ENCODE peak calls at places on chromosomes 16 and 17, in four cellular contexts. One of them, this sample, is unnamed.

GRCh38 chr17:80261159-80261894 is 675 bp downstream of the RNF213 start:
- DNase-seq in left lung: peak
- DNase-seq in WTC11: peak
- DNase-seq in B cell: peak
- DNase-seq in this sample: no peak

GRCh38 chr16:70725024-70725911 is 39.4 kb upstream of the MTSS2 start:
- DNase-seq in WTC11: no peak
- DNase-seq in left lung: peak
- DNase-seq in B cell: no peak
- DNase-seq in this sample: no peak

GRCh38 chr17:52027620-52028019 is 130.9 kb downstream of the CA10 start:
- DNase-seq in B cell: no peak
- DNase-seq in left lung: no peak
- DNase-seq in WTC11: no peak
- DNase-seq in this sample: no peak

GRCh38 chr16:87836844-87837581 is 32.3 kb downstream of the SLC7A5 start:
- DNase-seq in B cell: no peak
- DNase-seq in WTC11: no peak
- DNase-seq in left lung: no peak
- DNase-seq in this sample: no peak

GRCh38 chr16:69399361-69399760 is 13.6 kb upstream of the TERF2 start:
- DNase-seq in left lung: no peak
- DNase-seq in WTC11: no peak
- DNase-seq in B cell: no peak
- DNase-seq in this sample: no peak

GRCh38 chr16:80948886-80949502 is 57.7 kb downstream of the CMC2 start:
- DNase-seq in B cell: peak
- DNase-seq in left lung: no peak
- DNase-seq in WTC11: peak
- DNase-seq in this sample: no peak

GRCh38 chr17:58338454-58338841 is 9.9 kb upstream of the TSPOAP1 start:
- DNase-seq in B cell: no peak
- DNase-seq in WTC11: no peak
- DNase-seq in left lung: no peak
- DNase-seq in this sample: no peak

GRCh38 chr17:35801583-35802224 is 6.3 kb upstream of the MMP28 start:
- DNase-seq in left lung: no peak
- DNase-seq in B cell: peak
- DNase-seq in WTC11: no peak
- DNase-seq in this sample: no peak

GRCh38 chr16:11257131-11257938 is 1.3 kb upstream of the SOCS1 start:
- DNase-seq in B cell: peak
- DNase-seq in left lung: peak
- DNase-seq in WTC11: peak
- DNase-seq in this sample: peak

GRCh38 chr16:79598341-79599181 is 2.0 kb downstream of the MAF start:
- DNase-seq in left lung: peak
- DNase-seq in WTC11: peak
- DNase-seq in B cell: peak
- DNase-seq in this sample: no peak

GRCh38 chr16:4610011-4611005 is 4.4 kb downstream of the UBALD1 start:
- DNase-seq in B cell: no peak
- DNase-seq in WTC11: no peak
- DNase-seq in left lung: no peak
- DNase-seq in this sample: no peak

GRCh38 chr16:30092373-30093010 is 768 bp upstream of the TBX6 start:
- DNase-seq in WTC11: peak
- DNase-seq in left lung: peak
- DNase-seq in B cell: peak
- DNase-seq in this sample: peak

DNA sequence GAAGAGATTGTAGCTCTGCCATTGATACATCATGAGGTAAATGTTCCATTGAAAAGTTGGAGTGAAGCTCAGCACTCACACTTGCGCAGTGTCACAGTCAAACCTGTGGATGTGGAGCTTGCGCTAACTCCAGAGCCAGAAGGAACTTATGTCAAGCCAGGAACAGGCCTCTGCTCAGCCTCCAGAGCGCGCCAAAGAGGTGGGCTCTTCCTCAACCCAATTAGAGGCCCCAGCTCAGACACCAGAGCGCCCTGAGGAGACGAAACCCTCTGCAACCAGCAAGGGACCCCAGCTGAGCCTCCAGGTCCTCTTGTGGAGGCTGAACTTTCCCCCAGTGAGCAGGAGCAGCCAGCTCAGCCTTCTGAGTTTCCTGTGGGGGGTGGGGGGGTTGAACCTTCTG is 61.5 kb upstream of the FBXO47 start:
- DNase-seq in WTC11: no peak
- DNase-seq in B cell: no peak
- DNase-seq in left lung: no peak
- DNase-seq in this sample: no peak
- TF ChIP-seq CTCF in WTC11: no peak
- TF ChIP-seq CTCF in B cell: no peak
- TF ChIP-seq CTCF in left lung: no peak
- TF ChIP-seq CTCF in this sample: no peak

DNA sequence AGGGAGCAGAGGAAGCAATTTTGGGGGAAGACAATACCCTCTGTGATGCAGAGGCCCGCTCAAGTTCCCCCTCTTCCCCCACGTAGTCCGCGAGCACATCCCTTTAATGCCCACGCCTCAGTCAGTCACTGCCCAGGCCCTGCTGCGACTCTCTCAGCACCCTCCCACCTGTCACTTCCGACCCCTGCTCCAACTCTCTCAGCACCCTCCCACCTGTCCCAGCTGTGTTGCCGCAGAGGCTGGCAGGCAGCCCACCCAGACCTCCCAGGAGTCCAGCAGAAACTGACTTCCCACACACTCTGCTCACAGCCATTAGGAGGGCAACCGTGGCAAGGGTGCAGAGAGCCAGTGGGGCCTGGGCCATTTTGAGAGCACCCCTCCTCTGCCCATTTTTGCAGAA is 92.7 kb downstream of the WSCD1 start:
- DNase-seq in B cell: no peak
- DNase-seq in WTC11: no peak
- DNase-seq in left lung: no peak
- DNase-seq in this sample: no peak
- TF ChIP-seq CTCF in B cell: no peak
- TF ChIP-seq CTCF in WTC11: no peak
- TF ChIP-seq CTCF in left lung: no peak
- TF ChIP-seq CTCF in this sample: no peak

GRCh38 chr17:42026821-42027539 is 7.1 kb downstream of the NKIRAS2 start:
- DNase-seq in left lung: no peak
- DNase-seq in WTC11: no peak
- DNase-seq in B cell: no peak
- DNase-seq in this sample: peak
- TF ChIP-seq CTCF in left lung: no peak
- TF ChIP-seq CTCF in WTC11: no peak
- TF ChIP-seq CTCF in B cell: no peak
- TF ChIP-seq CTCF in this sample: no peak

GRCh38 chr16:23469814-23470213 is 16.8 kb upstream of the COG7 start:
- DNase-seq in WTC11: no peak
- DNase-seq in B cell: no peak
- DNase-seq in left lung: no peak
- DNase-seq in this sample: no peak

GRCh38 chr16:23465179-23465578 is 12.2 kb upstream of the COG7 start:
- DNase-seq in B cell: no peak
- DNase-seq in WTC11: no peak
- DNase-seq in left lung: no peak
- DNase-seq in this sample: no peak

GRCh38 chr16:23464196-23464595 is 11.2 kb upstream of the COG7 start:
- DNase-seq in left lung: no peak
- DNase-seq in B cell: no peak
- DNase-seq in WTC11: no peak
- DNase-seq in this sample: no peak

DNA sequence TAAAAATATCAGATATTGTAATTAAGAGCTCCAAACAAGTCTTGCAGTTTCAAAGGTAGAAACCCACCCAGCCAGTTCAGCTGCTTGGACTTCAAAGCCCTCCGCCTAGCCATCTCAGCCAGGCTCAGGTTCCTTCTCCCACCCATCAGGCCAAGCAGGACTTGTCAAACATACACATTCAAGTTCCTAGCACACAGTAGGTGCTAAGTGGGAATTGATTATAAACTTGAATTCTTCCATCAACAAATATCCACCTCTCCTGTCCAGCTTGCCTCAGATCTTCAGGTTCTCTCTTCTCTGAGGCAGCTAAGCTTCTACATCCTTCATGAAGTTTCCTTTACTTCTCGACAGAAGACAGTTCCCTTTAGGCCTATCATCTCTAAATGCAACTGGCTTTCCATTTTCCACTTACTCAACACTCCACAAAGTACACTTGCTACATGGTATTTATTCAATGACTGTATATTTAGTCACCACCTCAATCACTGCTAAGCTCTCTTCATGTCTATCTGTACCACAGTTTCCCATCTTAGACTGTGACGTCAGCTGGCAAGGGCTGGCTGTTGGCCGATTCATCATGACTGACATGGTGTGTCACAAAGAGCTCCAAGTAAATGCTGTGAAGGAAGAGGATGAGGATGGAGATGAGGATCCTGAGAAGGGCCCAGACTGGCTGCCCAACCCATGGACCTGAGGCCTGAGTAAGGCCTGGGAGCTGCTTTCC is 13.3 kb upstream of the COG7 start:
- DNase-seq in B cell: no peak
- DNase-seq in WTC11: no peak
- DNase-seq in left lung: no peak
- DNase-seq in this sample: no peak
- TF ChIP-seq CTCF in B cell: no peak
- TF ChIP-seq CTCF in WTC11: no peak
- TF ChIP-seq CTCF in left lung: no peak
- TF ChIP-seq CTCF in this sample: no peak

DNA sequence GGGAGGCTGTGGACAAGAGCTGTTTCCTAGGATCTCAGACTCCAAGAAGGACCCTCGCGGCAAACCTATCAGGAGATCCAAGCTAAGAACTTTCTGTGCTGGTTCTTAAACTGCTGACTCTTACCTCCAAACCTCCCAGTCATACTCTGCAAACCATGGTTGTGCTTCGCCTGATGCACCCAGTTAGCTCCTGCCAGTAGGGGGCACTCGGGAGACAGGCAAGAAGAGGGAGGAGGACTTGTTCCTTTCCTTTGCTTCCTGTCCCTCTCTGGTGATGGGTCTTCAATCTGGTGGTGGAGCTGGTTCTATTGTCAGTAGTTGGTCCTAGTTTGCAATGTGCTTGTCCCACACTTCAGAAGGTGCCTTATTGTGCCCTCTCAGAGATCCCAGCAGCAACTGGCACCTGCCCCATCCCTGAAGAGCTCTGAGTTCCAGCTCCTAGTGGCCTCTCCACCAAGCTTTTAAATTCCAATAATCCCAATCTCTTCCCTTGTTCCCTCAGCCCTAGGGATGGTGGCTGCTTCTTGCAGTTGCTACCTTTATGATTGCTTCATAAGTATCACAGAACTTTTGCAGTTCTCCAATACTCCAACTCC is 113.5 kb upstream of the RPL38 start:
- DNase-seq in left lung: peak
- DNase-seq in B cell: peak
- DNase-seq in WTC11: peak
- DNase-seq in this sample: peak
- TF ChIP-seq CTCF in left lung: peak
- TF ChIP-seq CTCF in B cell: peak
- TF ChIP-seq CTCF in WTC11: peak
- TF ChIP-seq CTCF in this sample: peak

DNA sequence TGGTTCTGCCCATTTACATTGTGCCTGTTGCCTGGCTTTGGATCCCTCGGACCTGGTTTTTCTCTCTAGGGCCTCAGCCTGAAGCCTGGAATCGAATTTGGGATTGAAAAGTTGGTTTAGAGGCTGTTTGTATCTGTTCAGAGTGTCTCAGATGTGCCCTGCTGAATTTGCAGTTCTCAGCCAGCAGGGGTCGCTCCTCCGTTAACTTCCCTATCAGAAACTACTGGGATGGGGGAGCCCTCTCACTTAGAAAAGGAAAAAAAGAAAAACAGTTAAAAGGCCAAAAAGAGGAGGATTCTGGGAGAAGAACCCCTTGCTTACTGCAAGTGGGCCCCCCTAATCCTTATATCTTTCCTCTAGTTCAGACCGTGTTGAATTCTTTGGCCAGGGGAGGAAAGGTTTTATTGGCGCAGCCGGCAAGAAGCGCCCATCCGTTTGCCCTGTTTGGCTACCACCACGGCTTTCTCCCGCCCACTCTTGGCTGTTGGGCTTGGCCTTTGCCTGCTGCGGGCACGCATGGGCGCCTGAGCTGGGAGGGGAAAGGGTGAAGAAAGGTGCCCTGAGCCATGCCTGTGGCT is 8.7 kb downstream of the FZD2 start:
- DNase-seq in left lung: no peak
- DNase-seq in WTC11: no peak
- DNase-seq in B cell: no peak
- DNase-seq in this sample: no peak
- TF ChIP-seq CTCF in left lung: no peak
- TF ChIP-seq CTCF in WTC11: peak
- TF ChIP-seq CTCF in B cell: peak
- TF ChIP-seq CTCF in this sample: peak

GRCh38 chr17:28807925-28808641 is 34.5 kb downstream of the FAM222B start:
- DNase-seq in WTC11: no peak
- DNase-seq in B cell: no peak
- DNase-seq in left lung: no peak
- DNase-seq in this sample: no peak
- TF ChIP-seq CTCF in WTC11: no peak
- TF ChIP-seq CTCF in B cell: no peak
- TF ChIP-seq CTCF in left lung: no peak
- TF ChIP-seq CTCF in this sample: no peak

GRCh38 chr16:14373901-14374300 is 256.2 kb downstream of the PARN start:
- DNase-seq in B cell: no peak
- DNase-seq in WTC11: no peak
- DNase-seq in left lung: no peak
- DNase-seq in this sample: no peak

GRCh38 chr16:14372471-14372870 is 257.6 kb downstream of the PARN start:
- DNase-seq in left lung: no peak
- DNase-seq in WTC11: peak
- DNase-seq in B cell: no peak
- DNase-seq in this sample: no peak

GRCh38 chr16:14371778-14372431 is 258.2 kb downstream of the PARN start:
- DNase-seq in WTC11: peak
- DNase-seq in B cell: no peak
- DNase-seq in left lung: no peak
- DNase-seq in this sample: peak

GRCh38 chr16:14374451-14375131 is 255.5 kb downstream of the PARN start:
- DNase-seq in WTC11: no peak
- DNase-seq in left lung: no peak
- DNase-seq in B cell: no peak
- DNase-seq in this sample: no peak

DNA sequence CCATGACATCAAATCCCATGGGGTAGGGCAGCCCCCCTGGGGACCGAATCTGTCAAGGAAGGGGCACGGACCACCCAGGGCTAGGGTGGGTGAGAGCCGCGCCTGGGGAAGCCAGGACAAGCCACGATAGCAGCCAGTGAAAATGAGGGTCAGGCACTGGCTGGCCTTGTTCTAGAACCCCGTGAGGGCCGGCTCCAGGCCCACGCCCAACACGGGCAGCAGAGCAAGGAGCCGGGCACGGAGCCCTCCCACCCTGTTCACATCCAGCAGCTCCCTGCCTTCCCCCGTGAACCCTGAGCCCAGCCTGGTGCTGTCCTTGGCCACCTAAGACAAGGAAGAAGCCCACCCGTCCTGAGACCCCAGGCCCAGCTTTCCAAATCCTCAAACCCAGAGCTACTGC is 256.7 kb downstream of the PARN start:
- DNase-seq in left lung: no peak
- DNase-seq in WTC11: no peak
- DNase-seq in B cell: no peak
- DNase-seq in this sample: no peak
- TF ChIP-seq CTCF in left lung: no peak
- TF ChIP-seq CTCF in WTC11: no peak
- TF ChIP-seq CTCF in B cell: no peak
- TF ChIP-seq CTCF in this sample: no peak